ENCODE peak calls at places on chromosomes 12 and 14, in six cellular contexts. E is AG09309; D is KG1; B is brain microvascular endothelial cell; F is activated naive CD8-positive, alpha-beta T cell treated with anti-CD3 and anti-CD28 coated beads, Interleukin-2, amount 50 U/mL, for 24 hours; N is Peyer's patch. A is an unnamed sample.

GRCh38 chr12:3602488-3602887 is 111.5 kb downstream of the PRMT8 start:
- DNase-seq in D (no peak), E (no peak), B (no peak), N (no peak), F (no peak), A (no peak)

GRCh38 chr12:21416611-21417121 is 20.8 kb upstream of the PYROXD1 start:
- DNase-seq in F (no peak), B (no peak), N (no peak), E (no peak), D (no peak), A (no peak)

GRCh38 chr14:105475269-105475915 is 771 bp downstream of the CRIP2 start:
- DNase-seq in D (no peak), B (no peak), N (no peak), F (no peak), E (no peak), A (no peak)

GRCh38 chr12:65826513-65827171 is 2.4 kb downstream of the HMGA2 start:
- DNase-seq in B (no peak), D (peak), F (no peak), N (no peak), E (peak), A (no peak)

GRCh38 chr12:111686574-111687105 is 787 bp downstream of the ACAD10 start:
- DNase-seq in B (peak), N (no peak), F (no peak), D (no peak), E (no peak), A (no peak)

GRCh38 chr12:95764848-95765247 is 25.7 kb downstream of the NTN4 start:
- DNase-seq in D (no peak), F (no peak), B (no peak), N (no peak), E (no peak), A (no peak)

GRCh38 chr12:128276542-128276941 is 9.6 kb downstream of the TMEM132C start:
- DNase-seq in E (no peak), N (no peak), D (no peak), B (no peak), F (no peak), A (no peak)

GRCh38 chr14:38391334-38391733 is 135.4 kb upstream of the CLEC14A start:
- DNase-seq in D (no peak), E (no peak), F (no peak), B (no peak), N (no peak), A (no peak)

GRCh38 chr14:96838449-96838848 is 41.3 kb downstream of the VRK1 start:
- DNase-seq in F (no peak), N (no peak), E (no peak), B (no peak), D (no peak), A (no peak)

GRCh38 chr12:122206976-122207375 is 3.5 kb downstream of the B3GNT4 start:
- DNase-seq in D (no peak), B (no peak), F (no peak), E (no peak), N (peak), A (no peak)

GRCh38 chr14:70856851-70857498 is 47.7 kb upstream of the MAP3K9 start:
- DNase-seq in N (no peak), F (no peak), D (no peak), B (peak), E (peak), A (peak)

GRCh38 chr12:118127867-118128266 is 8.1 kb upstream of the PEBP1 start:
- DNase-seq in D (no peak), N (no peak), B (no peak), F (no peak), E (no peak), A (no peak)